ENCODE peak calls at places on chromosome 22, in nine cellular contexts. X, L, D, O, B, A, S, U and R are unnamed samples.

GRCh38 chr22:18152519-18152918 is 2.5 kb downstream of the USP18 start:
- DNase-seq in X (no peak), L (no peak), D (no peak), O (no peak), B (no peak), A (no peak), S (no peak), U (no peak), R (no peak)

GRCh38 chr22:39727541-39727940 is 157.0 kb downstream of the CACNA1I start:
- DNase-seq in X (no peak), L (no peak), D (no peak), O (no peak), B (no peak), A (no peak), S (no peak), U (no peak), R (no peak)

GRCh38 chr22:50342651-50343540 is at the start of gene PPP6R2:
- DNase-seq in X (peak; percentile 88), L (peak; percentile 86), D (peak; percentile 81), O (peak; percentile 44), B (peak; percentile 81), A (peak; percentile 90), S (peak; percentile 80), U (peak; percentile 73), R (peak; percentile 74)

GRCh38 chr22:28395920-28396447 is 283.7 kb downstream of the TTC28 start:
- DNase-seq in X (no peak), L (no peak), D (peak; percentile 24), O (peak; percentile 51), B (no peak), A (no peak), S (no peak), U (no peak), R (no peak)

GRCh38 chr22:27720860-27721259 is 80.7 kb downstream of the MN1 start:
- DNase-seq in X (no peak), L (no peak), D (no peak), O (no peak), B (no peak), A (no peak), S (no peak), U (no peak), R (no peak)

GRCh38 chr22:17106785-17107546 is 14.2 kb downstream of the TMEM121B start:
- DNase-seq in X (no peak), L (no peak), D (no peak), O (no peak), B (peak; percentile 54), A (peak; percentile 59), S (peak; percentile 59), U (no peak), R (no peak)

GRCh38 chr22:47219789-47220188 is 457.3 kb downstream of the TBC1D22A start:
- DNase-seq in X (no peak), L (no peak), D (no peak), O (no peak), B (no peak), A (peak; percentile 40), S (no peak), U (peak; percentile 28), R (no peak)

GRCh38 chr22:22235564-22235963 is 9.0 kb upstream of the VPREB1 start:
- DNase-seq in X (peak; percentile 46), L (no peak), D (peak; percentile 83), O (peak; percentile 22), B (no peak), A (no peak), S (peak; percentile 50), U (no peak), R (peak; percentile 37)

GRCh38 chr22:38411016-38411415 is 44.0 kb downstream of the KCNJ4 start:
- DNase-seq in X (no peak), L (no peak), D (no peak), O (no peak), B (no peak), A (peak; percentile 24), S (no peak), U (peak; percentile 25), R (no peak)

GRCh38 chr22:18954941-18955571 is 19.0 kb upstream of the PRODH start:
- DNase-seq in X (no peak), L (no peak), D (no peak), O (no peak), B (no peak), A (peak; percentile 55), S (no peak), U (peak; percentile 36), R (no peak)

GRCh38 chr22:45783021-45783420 is 111.4 kb downstream of the ATXN10 start:
- DNase-seq in X (no peak), L (no peak), D (no peak), O (no peak), B (no peak), A (no peak), S (no peak), U (no peak), R (no peak)

DNA sequence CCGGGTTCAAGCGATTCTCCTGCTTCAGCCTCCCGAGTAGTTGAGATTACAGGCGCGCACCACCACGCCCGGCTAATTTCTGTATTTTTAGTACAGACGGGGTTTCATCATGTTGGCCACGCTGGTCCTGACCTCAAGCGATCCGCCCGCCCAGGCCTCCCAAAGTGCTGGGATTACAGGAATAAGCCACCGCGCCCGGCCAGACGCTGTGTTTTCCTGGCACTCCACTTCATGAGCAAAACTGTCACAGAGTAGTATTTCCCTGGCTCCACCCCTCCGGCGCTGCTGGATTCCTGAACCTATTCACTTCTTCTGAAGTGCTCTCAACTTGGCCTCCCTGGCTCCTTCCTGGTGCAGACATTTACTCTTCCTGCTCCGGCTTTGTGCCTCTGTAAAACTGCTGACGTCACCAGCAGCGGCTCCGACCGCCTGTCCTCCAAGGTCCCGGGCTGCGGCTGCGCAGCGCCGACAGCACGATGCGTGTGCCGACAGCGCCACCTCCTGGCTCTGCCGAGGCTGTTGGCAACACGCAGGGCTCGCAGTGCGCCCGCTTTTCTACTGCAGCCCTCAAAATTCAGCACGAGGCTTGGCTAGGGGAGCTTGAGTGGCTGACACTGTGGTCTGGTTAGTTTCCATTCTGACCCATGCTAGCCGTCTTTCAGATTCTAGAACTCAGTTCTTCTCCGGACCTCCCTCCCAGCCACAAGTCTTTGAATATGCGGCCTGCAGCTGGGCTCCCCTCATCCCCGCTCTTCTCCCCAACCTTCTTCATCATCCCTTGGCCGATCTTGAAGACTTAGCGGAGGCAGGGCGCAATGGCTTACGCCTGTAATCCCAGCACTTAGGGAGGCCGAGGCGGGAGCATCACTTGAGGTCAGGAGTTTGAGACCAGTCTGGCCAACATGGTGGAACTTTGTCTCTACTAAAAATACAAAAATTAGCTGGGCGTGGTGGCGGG is 36.6 kb downstream of the APOL3 start:
- DNase-seq in X (peak; percentile 96), L (peak; percentile 96), D (peak; percentile 93), O (peak; percentile 96), B (peak; percentile 98), A (peak; percentile 98), S (peak; percentile 89), U (peak; percentile 89), R (peak; percentile 89)
- TF ChIP-seq POLR2A in X (peak; percentile 49), L (no peak), D (no peak), O (no peak), B (peak; percentile 34), A (no peak), S (no peak), U (no peak), R (no peak)

GRCh38 chr22:43234299-43234988 is 47.5 kb upstream of the TTLL12 start:
- DNase-seq in X (no peak), L (no peak), D (no peak), O (no peak), B (no peak), A (no peak), S (no peak), U (no peak), R (no peak)
- TF ChIP-seq POLR2AphosphoS5 in X (no peak), L (no peak), D (no peak), O (no peak), B (no peak), A (no peak), S (no peak), U (no peak), R (no peak)

GRCh38 chr22:37290737-37291136 is 8.4 kb downstream of the CYTH4 start:
- DNase-seq in X (no peak), L (no peak), D (no peak), O (no peak), B (no peak), A (no peak), S (no peak), U (no peak), R (no peak)
- TF ChIP-seq POLR2A in X (no peak), L (no peak), D (no peak), O (no peak), B (no peak), A (no peak), S (no peak), U (no peak), R (no peak)

GRCh38 chr22:49340406-49340805 is 487.3 kb downstream of the BRD1 start:
- DNase-seq in X (no peak), L (peak; percentile 8), D (no peak), O (no peak), B (no peak), A (no peak), S (no peak), U (no peak), R (no peak)
- TF ChIP-seq POLR2AphosphoS5 in X (no peak), L (no peak), D (no peak), O (no peak), B (no peak), A (no peak), S (no peak), U (no peak), R (no peak)